ENCODE peak calls at places on chromosome 1, in ten cellular contexts. J is IMR-90, A is astrocyte of the cerebellum, P is NB4, Q is lower leg skin, Y is PC-9, X is SK-N-SH, E is GM23338, F is RWPE1, I is kidney epithelial cell. C is an unnamed sample.

GRCh38 chr1:160981584-160982411 is 27.2 kb upstream of the ITLN2 start:
- DNase-seq in J (no peak), A (no peak), P (no peak), Q (no peak), Y (no peak), X (peak), E (peak), F (no peak), I (no peak), C (no peak)

GRCh38 chr1:236795035-236795756 is at the start of gene MTR:
- DNase-seq in J (peak), A (peak), P (peak), Q (peak), Y (peak), X (peak), E (peak), F (peak), I (peak), C (peak)

GRCh38 chr1:3590951-3591865 is 20.1 kb downstream of the MEGF6 start:
- DNase-seq in J (no peak), A (no peak), P (no peak), Q (no peak), Y (no peak), X (no peak), E (peak), F (no peak), I (no peak), C (no peak)

GRCh38 chr1:54064244-54064643 is 10.8 kb downstream of the TCEANC2 start:
- DNase-seq in J (no peak), A (no peak), P (no peak), Q (no peak), Y (no peak), X (no peak), E (no peak), F (no peak), I (no peak), C (no peak)

GRCh38 chr1:170010443-170010842 is 64.1 kb downstream of the KIFAP3 start:
- DNase-seq in J (peak), A (peak), P (peak), Q (peak), Y (no peak), X (no peak), E (peak), F (peak), I (no peak), C (no peak)

GRCh38 chr1:202709276-202710041 is 795 bp downstream of the SYT2 start:
- DNase-seq in J (no peak), A (no peak), P (peak), Q (no peak), Y (no peak), X (peak), E (peak), F (no peak), I (no peak), C (no peak)

GRCh38 chr1:160637821-160638539 is 8.9 kb downstream of the SLAMF1 start:
- DNase-seq in J (no peak), A (no peak), P (no peak), Q (no peak), Y (no peak), X (no peak), E (peak), F (no peak), I (no peak), C (no peak)

GRCh38 chr1:203650012-203650836 is 23.6 kb downstream of the ATP2B4 start:
- DNase-seq in J (peak), A (no peak), P (peak), Q (no peak), Y (peak), X (peak), E (peak), F (peak), I (no peak), C (peak)

GRCh38 chr1:101278845-101279244 is 42.0 kb downstream of the S1PR1 start:
- DNase-seq in J (no peak), A (no peak), P (no peak), Q (no peak), Y (no peak), X (no peak), E (no peak), F (no peak), I (no peak), C (no peak)

GRCh38 chr1:51093566-51093965 is 8.5 kb upstream of the C1orf185 start:
- DNase-seq in J (peak), A (peak), P (no peak), Q (no peak), Y (no peak), X (no peak), E (no peak), F (no peak), I (no peak), C (no peak)

GRCh38 chr1:151062738-151063371 is 2.7 kb downstream of the MLLT11 start:
- DNase-seq in J (peak), A (no peak), P (no peak), Q (no peak), Y (no peak), X (peak), E (no peak), F (peak), I (peak), C (no peak)

GRCh38 chr1:116064616-116065015 is 46.6 kb upstream of the MAB21L3 start:
- DNase-seq in J (no peak), A (no peak), P (no peak), Q (no peak), Y (no peak), X (no peak), E (no peak), F (no peak), I (no peak), C (no peak)

GRCh38 chr1:229693124-229693523 is 67.1 kb downstream of the URB2 start:
- DNase-seq in J (no peak), A (no peak), P (peak), Q (no peak), Y (no peak), X (no peak), E (no peak), F (no peak), I (no peak), C (no peak)

GRCh38 chr1:59673575-59674467 is 140.9 kb upstream of the HOOK1 start:
- DNase-seq in J (no peak), A (no peak), P (no peak), Q (peak), Y (no peak), X (no peak), E (peak), F (peak), I (no peak), C (no peak)

GRCh38 chr1:245411245-245411644 is 256.5 kb downstream of the KIF26B start:
- DNase-seq in J (peak), A (no peak), P (peak), Q (no peak), Y (no peak), X (no peak), E (no peak), F (no peak), I (no peak), C (no peak)

GRCh38 chr1:203327684-203328457 is 22.6 kb downstream of the BTG2 start:
- DNase-seq in J (peak), A (no peak), P (peak), Q (peak), Y (peak), X (peak), E (no peak), F (peak), I (no peak), C (no peak)

GRCh38 chr1:170166518-170167180 is 20.9 kb downstream of the NTMT2 start:
- DNase-seq in J (no peak), A (no peak), P (no peak), Q (no peak), Y (no peak), X (no peak), E (no peak), F (no peak), I (no peak), C (no peak)

GRCh38 chr1:51328926-51329325 is 1.4 kb downstream of the TTC39A start:
- DNase-seq in J (no peak), A (no peak), P (no peak), Q (no peak), Y (no peak), X (no peak), E (no peak), F (no peak), I (no peak), C (no peak)

DNA sequence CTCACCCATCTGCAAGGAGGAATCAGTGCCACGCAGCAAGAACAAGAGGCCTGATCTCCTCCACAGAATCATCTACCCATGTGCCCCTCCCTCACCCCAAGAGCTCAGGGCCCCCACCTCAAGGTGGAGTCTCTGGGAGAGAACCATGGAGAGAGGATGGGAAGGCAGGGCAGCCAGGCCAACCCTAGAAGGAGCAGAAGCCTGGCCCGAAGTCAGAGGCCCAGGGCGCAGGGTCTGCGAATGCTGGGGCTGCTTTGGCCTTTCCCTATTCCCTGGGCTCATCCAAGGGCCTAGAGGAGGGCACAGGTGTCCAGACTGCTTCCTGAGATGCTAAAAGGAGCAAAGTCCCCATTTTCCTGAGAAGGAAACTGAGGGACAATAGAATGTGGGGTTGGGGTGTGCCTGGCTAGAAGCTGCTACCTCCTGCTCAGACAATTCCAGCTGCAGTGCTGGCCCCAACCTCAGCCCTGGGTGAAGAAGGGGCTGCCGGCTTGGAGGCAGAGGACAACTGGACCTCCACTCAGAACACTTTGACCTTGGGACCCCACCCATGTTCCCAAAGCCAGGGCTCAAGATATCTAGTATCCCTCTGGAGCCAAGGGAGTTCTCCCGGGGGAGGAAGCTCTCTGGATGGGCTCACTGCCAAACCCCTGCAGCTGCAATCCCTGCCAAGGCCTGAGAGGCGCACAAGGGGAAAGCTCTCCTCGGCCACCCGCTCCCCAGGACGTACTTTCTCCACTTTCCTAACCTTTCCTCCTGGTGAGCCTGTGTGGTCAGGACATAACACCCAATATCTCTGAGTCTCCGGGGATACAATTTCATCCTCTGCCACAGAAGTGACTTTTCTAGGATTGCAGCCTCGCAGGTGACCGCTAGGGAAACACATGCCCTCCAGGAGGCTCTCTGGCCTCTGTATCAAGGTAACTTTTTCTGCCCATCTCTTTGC is 16.6 kb upstream of the LEMD1 start:
- DNase-seq in J (peak), A (no peak), P (peak), Q (peak), Y (no peak), X (peak), E (peak), F (peak), I (no peak), C (no peak)
- TF ChIP-seq CTCF in J (peak), A (peak), P (peak), Q (no peak), Y (no peak), X (peak), E (peak), F (peak), I (peak), C (peak)

GRCh38 chr1:15975805-15976680 is at the start of gene ZBTB17:
- DNase-seq in J (peak), A (peak), P (peak), Q (peak), Y (peak), X (peak), E (peak), F (peak), I (peak), C (peak)

GRCh38 chr1:15974855-15975254 is 1.0 kb downstream of the ZBTB17 start:
- DNase-seq in J (no peak), A (no peak), P (peak), Q (no peak), Y (no peak), X (no peak), E (no peak), F (no peak), I (no peak), C (no peak)

GRCh38 chr1:15973772-15974171 is 2.1 kb downstream of the ZBTB17 start:
- DNase-seq in J (no peak), A (no peak), P (no peak), Q (no peak), Y (no peak), X (no peak), E (no peak), F (no peak), I (no peak), C (no peak)

GRCh38 chr1:15972409-15972808 is 3.5 kb downstream of the ZBTB17 start:
- DNase-seq in J (no peak), A (no peak), P (no peak), Q (no peak), Y (no peak), X (no peak), E (no peak), F (no peak), I (no peak), C (no peak)

DNA sequence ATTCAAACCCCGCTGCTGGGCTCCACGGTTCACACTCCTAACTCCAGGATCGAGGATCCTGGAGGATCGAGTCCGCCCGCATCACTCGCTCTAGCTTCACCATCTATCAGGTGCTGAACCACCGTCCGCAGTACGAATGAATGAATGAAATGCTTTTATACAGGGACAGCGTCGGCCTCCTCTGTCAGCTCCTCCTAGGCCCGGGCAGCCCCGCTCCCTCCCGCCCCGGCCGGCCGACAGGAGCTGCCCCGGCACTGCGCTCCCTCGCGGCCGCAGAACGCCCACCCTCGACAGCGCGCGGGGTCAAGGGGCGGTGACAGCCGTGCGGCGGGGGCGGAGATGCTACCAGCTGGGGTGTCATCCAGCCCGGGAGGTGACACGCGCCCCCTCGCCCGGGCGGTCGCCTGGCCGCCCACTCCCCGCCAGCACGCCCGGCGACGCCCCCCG is 520 bp downstream of the ZBTB17 start:
- DNase-seq in J (peak), A (no peak), P (peak), Q (no peak), Y (no peak), X (peak), E (peak), F (peak), I (no peak), C (no peak)
- TF ChIP-seq CTCF in J (peak), A (no peak), P (no peak), Q (no peak), Y (no peak), X (peak), E (no peak), F (no peak), I (no peak), C (peak)

GRCh38 chr1:222385973-222386372 is 161.9 kb downstream of the HHIPL2 start:
- DNase-seq in J (no peak), A (no peak), P (no peak), Q (no peak), Y (no peak), X (no peak), E (no peak), F (no peak), I (no peak), C (no peak)

GRCh38 chr1:222385262-222385661 is 162.6 kb downstream of the HHIPL2 start:
- DNase-seq in J (no peak), A (no peak), P (no peak), Q (no peak), Y (no peak), X (no peak), E (no peak), F (no peak), I (no peak), C (no peak)

GRCh38 chr1:222390181-222390580 is 157.7 kb downstream of the HHIPL2 start:
- DNase-seq in J (peak), A (peak), P (no peak), Q (no peak), Y (no peak), X (no peak), E (no peak), F (no peak), I (no peak), C (no peak)

GRCh38 chr1:222384536-222384935 is 163.4 kb downstream of the HHIPL2 start:
- DNase-seq in J (no peak), A (no peak), P (no peak), Q (no peak), Y (no peak), X (no peak), E (no peak), F (no peak), I (no peak), C (no peak)

GRCh38 chr1:222387020-222387816 is 160.7 kb downstream of the HHIPL2 start:
- DNase-seq in J (no peak), A (no peak), P (peak), Q (no peak), Y (no peak), X (peak), E (peak), F (no peak), I (no peak), C (no peak)
- TF ChIP-seq CTCF in J (peak), A (peak), P (no peak), Q (no peak), Y (no peak), X (peak), E (peak), F (no peak), I (peak), C (peak)

GRCh38 chr1:206741142-206741701 is 29.4 kb upstream of the IL19 start:
- DNase-seq in J (no peak), A (no peak), P (no peak), Q (no peak), Y (no peak), X (no peak), E (no peak), F (no peak), I (no peak), C (no peak)

GRCh38 chr1:206736878-206737728 is 33.5 kb upstream of the IL19 start:
- DNase-seq in J (no peak), A (no peak), P (no peak), Q (no peak), Y (no peak), X (no peak), E (no peak), F (no peak), I (no peak), C (no peak)

GRCh38 chr1:206737729-206738222 is 32.8 kb upstream of the IL19 start:
- DNase-seq in J (no peak), A (no peak), P (no peak), Q (no peak), Y (no peak), X (no peak), E (no peak), F (no peak), I (no peak), C (no peak)

GRCh38 chr1:206739411-206740076 is 31.0 kb upstream of the IL19 start:
- DNase-seq in J (peak), A (no peak), P (peak), Q (no peak), Y (no peak), X (no peak), E (peak), F (no peak), I (no peak), C (no peak)

DNA sequence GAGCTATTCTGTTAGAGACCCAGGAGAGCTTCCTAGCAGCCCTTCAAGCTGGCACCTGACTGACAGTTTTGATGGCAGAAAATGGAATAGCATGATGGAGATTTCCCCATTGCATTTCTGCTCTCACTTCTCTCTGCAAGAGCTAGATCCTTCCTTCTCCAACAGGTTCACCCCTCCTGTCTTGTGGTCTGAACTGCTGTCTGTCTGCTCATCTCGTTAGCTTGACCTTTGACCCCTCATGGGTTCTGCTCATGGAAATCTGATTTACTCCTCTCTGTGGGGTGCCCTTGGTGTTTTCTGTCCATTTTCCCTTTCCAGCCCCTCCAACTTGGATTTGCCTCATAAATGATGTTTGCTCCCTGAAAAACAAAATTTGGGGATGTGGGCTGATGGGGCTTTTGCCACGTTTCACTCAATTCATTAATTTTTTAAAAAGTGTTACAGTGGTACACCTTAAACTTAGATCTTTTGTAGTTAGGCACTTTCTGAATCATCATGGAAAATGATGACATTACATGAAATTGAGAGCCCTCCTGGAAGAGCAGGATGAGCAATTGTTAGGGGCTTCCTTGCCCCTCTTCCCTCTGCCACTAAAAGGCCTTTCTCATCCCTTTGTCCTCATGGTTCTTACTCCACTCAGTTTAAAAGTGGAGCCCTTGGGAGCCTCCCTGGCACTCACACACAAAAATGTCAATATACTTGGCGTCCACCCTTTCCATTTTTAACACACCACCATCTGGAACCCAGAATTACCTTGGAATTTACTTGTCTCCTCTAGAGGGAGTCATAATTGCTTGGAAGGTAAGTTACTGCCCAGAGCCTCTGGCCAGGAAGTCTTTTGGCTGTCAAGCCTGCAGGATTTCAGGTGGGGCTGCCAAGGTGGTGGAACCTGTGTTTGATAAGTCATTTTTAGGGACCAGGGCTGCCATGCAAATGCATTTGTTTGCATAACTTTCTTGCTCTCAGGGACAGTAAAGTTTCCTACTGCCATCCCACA is 31.9 kb upstream of the IL19 start:
- DNase-seq in J (peak), A (no peak), P (peak), Q (no peak), Y (peak), X (no peak), E (peak), F (peak), I (no peak), C (no peak)
- TF ChIP-seq CTCF in J (peak), A (peak), P (peak), Q (no peak), Y (peak), X (peak), E (peak), F (peak), I (peak), C (peak)

DNA sequence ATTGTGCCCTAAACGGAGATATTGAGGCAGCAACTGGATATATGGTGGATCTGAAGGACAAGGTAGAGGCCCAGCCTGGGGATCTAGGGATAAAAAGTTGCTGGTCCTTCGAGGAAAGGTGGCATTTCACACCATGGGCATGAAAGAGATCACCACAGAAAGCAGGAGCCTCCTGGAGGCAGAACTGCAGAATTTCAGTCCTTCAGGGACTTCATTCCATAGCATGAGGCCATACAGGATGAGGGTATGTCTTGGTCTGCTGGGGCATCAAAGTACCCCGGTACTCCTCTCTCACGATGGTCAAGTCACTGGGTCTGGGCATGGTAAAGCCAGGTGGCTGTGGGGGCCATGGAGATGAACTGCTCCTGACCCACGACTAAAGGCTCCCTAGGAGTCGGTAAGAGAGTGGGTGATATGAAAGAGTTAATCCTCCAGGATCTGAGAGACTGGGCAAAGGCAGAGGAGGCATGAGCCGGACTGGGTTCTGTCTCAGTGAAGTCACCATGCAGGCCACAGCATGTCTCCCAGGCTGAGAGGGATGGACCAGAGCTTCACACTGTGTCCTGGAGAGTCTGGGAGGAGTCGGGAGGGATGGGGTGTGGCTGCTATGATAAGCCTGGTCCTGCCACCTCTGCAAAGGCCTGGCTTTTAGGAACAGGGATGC is 5.8 kb upstream of the SPRR5 start:
- DNase-seq in J (no peak), A (no peak), P (no peak), Q (peak), Y (no peak), X (no peak), E (peak), F (peak), I (no peak), C (no peak)
- TF ChIP-seq CTCF in J (no peak), A (no peak), P (no peak), Q (no peak), Y (peak), X (no peak), E (peak), F (no peak), I (no peak), C (no peak)

C was measured in type B pancreatic cell.